ENCODE peak calls at places on chromosomes 1 and 21, in nine cellular contexts. C is Peyer's patch; H is HCT116; D is GM23248; X is foreskin keratinocyte; R is left ventricle myocardium inferior; O is right cardiac atrium; U is psoas muscle; E is CD8-positive, alpha-beta T cell. N is an unnamed sample.
A peak's percentile ranks its signal among the peaks of the same experiment; 100 is the strongest.

GRCh38 chr1:101338714-101339430 is 102.1 kb downstream of the S1PR1 start:
- DNase-seq in O (no peak), R (no peak), X (peak; percentile 15), E (no peak), H (no peak), C (no peak), D (peak; percentile 33), U (no peak), N (no peak)

GRCh38 chr21:36976882-36977651 is 10.6 kb upstream of the HLCS start:
- DNase-seq in O (no peak), R (no peak), C (peak; percentile 64), U (no peak), E (peak; percentile 28), X (no peak), H (peak; percentile 74), D (peak; percentile 84), N (no peak)

GRCh38 chr1:90616395-90616794 is 100.7 kb downstream of the BARHL2 start:
- DNase-seq in U (no peak), H (peak; percentile 18), C (no peak), E (no peak), D (peak; percentile 15), R (no peak), X (no peak), O (no peak), N (no peak)

GRCh38 chr1:89546082-89546889 is 21.7 kb downstream of the LRRC8B start:
- DNase-seq in E (no peak), C (no peak), R (no peak), U (no peak), H (no peak), D (peak; percentile 63), X (peak; percentile 21), O (no peak), N (no peak)

GRCh38 chr1:171740987-171741871 is 636 bp downstream of the VAMP4 start:
- DNase-seq in D (peak; percentile 69), O (peak; percentile 56), E (peak; percentile 41), R (peak; percentile 25), H (no peak), X (no peak), U (peak; percentile 69), C (peak; percentile 68), N (peak; percentile 34)

GRCh38 chr1:201457508-201457960 is 11.5 kb downstream of the PHLDA3 start:
- DNase-seq in D (peak; percentile 71), E (no peak), U (no peak), R (no peak), X (no peak), H (no peak), C (no peak), O (no peak), N (no peak)

GRCh38 chr1:211480941-211481545 is 10.9 kb downstream of the RD3 start:
- DNase-seq in C (no peak), X (no peak), D (no peak), R (no peak), U (no peak), O (no peak), H (no peak), E (no peak), N (no peak)

GRCh38 chr21:26365849-26366248 is 195.3 kb upstream of the APP start:
- DNase-seq in D (no peak), E (no peak), U (no peak), H (no peak), C (no peak), R (no peak), X (no peak), O (no peak), N (no peak)

GRCh38 chr21:31975491-31975890 is 102.7 kb downstream of the HUNK start:
- DNase-seq in C (no peak), E (no peak), O (no peak), X (no peak), U (no peak), H (no peak), D (no peak), R (no peak), N (no peak)

GRCh38 chr1:201954263-201955008 is 867 bp upstream of the TIMM17A start:
- DNase-seq in U (no peak), C (no peak), H (no peak), E (no peak), D (peak; percentile 3), R (no peak), X (no peak), O (peak; percentile 60), N (no peak)

GRCh38 chr1:104648269-104648691 is 898.6 kb downstream of the AMY1C start:
- DNase-seq in R (no peak), E (no peak), D (peak; percentile 12), U (no peak), H (no peak), X (no peak), O (no peak), C (no peak), N (no peak)

GRCh38 chr1:2985121-2985561 is 36.1 kb upstream of the ACTRT2 start:
- DNase-seq in X (no peak), O (peak; percentile 59), H (no peak), U (no peak), D (no peak), R (no peak), C (peak; percentile 37), E (no peak), N (peak; percentile 57)

GRCh38 chr1:114269539-114269938 is 115.9 kb upstream of the SYT6 start:
- DNase-seq in U (no peak), R (no peak), H (no peak), X (no peak), O (no peak), E (no peak), C (no peak), D (no peak), N (no peak)

GRCh38 chr1:156543066-156543465 is 29.3 kb downstream of the IQGAP3 start:
- DNase-seq in E (no peak), D (no peak), C (peak; percentile 18), U (no peak), R (no peak), X (no peak), H (no peak), O (no peak), N (no peak)

GRCh38 chr1:13749543-13750307 is 49.7 kb downstream of the PRDM2 start:
- DNase-seq in U (peak; percentile 87), X (no peak), C (peak; percentile 85), H (no peak), O (peak; percentile 82), E (peak; percentile 49), R (peak; percentile 70), D (peak; percentile 82), N (peak; percentile 37)

GRCh38 chr1:109806733-109807397 is 43.1 kb upstream of the EPS8L3 start:
- DNase-seq in H (no peak), D (no peak), O (no peak), E (no peak), R (no peak), C (peak; percentile 44), U (peak; percentile 50), X (no peak), N (no peak)

GRCh38 chr1:143652744-143653143 is 319.0 kb downstream of the FAM72C start:
- DNase-seq in X (no peak), D (no peak), H (no peak), O (no peak), C (no peak), U (no peak), E (no peak), R (no peak), N (no peak)

GRCh38 chr1:210024996-210025395 is 87.0 kb downstream of the SYT14 start:
- DNase-seq in D (no peak), H (no peak), E (no peak), O (no peak), R (no peak), C (no peak), U (no peak), X (no peak), N (no peak)

GRCh38 chr1:201816309-201816849 is 12.6 kb upstream of the IPO9 start:
- DNase-seq in R (no peak), E (no peak), C (no peak), O (no peak), U (no peak), X (no peak), H (no peak), D (no peak), N (no peak)

GRCh38 chr1:204106825-204107224 is 33.9 kb downstream of the SOX13 start:
- DNase-seq in X (no peak), H (no peak), E (no peak), R (no peak), C (no peak), D (no peak), U (no peak), O (no peak), N (no peak)
- H3K27me3 ChIP-seq in X (no peaks in the 10 kb centered on the region), H (no peaks in the 10 kb centered on the region), E (no peaks in the 10 kb centered on the region), R (no peaks in the 10 kb centered on the region), C (no peaks in the 10 kb centered on the region), D (no peaks in the 10 kb centered on the region), U (no peaks in the 10 kb centered on the region), O (no peaks in the 10 kb centered on the region), N (no peaks in the 10 kb centered on the region)

DNA sequence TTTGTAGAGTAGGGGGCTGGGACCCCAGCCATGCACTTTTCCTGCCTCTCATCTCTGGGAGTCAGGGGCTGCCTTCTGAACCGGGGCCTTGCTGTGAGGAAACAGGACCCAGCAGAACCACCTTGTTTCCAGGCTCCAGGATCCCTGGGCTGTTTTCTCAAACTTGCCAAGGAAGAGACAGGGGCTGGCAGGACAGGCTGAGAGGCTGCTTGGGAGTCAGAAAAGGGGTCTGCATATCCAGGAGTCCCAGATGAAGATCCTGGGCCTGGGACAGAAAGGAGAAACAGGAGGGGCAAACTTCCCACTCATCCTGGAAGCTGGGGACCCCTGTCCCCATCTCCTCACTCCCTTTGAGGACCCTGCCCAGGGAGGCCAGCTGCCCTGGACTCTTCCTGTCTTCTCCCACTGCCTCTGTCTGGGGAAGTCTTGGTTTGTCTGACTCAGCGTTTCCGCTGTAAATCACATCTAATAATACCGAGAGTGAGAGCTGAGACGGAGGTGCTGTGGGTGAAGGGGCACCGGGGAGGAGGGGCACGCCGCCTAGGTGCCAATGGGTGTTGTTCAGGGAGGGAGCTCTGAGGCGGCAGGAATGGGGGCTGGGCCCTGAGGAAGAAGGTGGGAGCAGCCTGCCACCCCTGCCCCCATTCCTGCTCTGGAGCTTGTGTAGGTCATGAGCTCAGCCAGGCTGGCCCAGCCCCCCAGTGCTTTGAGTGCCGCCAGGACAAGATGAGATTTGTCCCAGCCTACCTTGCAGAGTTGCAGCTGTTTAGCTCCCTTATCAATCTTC is 16.7 kb downstream of the POU3F1 start:
- DNase-seq in R (peak; percentile 51), C (peak; percentile 51), D (peak; percentile 82), X (peak; percentile 78), U (peak; percentile 72), O (no peak), H (no peak), E (peak; percentile 37), N (no peak)
- H3K27ac ChIP-seq in R (peak overlapping the region; percentile 79), C (peak overlapping the region; percentile 19), D (no peak overlapping the region), X (peak overlapping the region; percentile 97), U (peak overlapping the region; percentile 72), O (peak overlapping the region; percentile 29), H (no peak overlapping the region), E (no peak overlapping the region), N (no peak overlapping the region)

DNA sequence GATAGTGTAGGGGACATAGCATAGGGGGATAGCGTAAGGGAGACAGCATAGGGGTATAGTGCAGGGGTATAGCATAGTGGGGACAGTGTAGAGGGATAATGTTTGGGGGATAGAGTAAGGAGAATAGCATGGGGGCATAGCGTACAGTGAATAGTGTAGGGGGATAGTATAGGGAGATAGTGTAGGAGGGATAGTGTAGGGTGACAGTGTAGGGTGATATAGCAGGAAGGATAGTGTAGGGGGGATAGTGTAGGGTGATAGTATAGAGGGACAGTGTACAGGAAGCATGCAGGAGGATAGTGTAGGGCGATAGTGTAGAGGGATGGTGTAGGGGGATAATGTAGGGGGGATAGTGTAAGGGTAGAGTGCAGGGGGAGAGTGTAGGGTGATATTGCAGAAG is 11.7 kb upstream of the ARF1 start:
- DNase-seq in E (no peak), C (no peak), H (no peak), U (no peak), R (no peak), D (no peak), X (no peak), O (no peak), N (no peak)
- H3K27me3 ChIP-seq in E (no peaks in the 10 kb centered on the region), C (no peaks in the 10 kb centered on the region), H (peaks cover 6% of the 10 kb centered on the region), U (peaks cover 41% of the 10 kb centered on the region), R (peaks cover 47% of the 10 kb centered on the region), D (no peaks in the 10 kb centered on the region), X (peaks cover 14% of the 10 kb centered on the region), O (no peaks in the 10 kb centered on the region), N (peaks cover 7% of the 10 kb centered on the region)

GRCh38 chr1:167446946-167447345 is 71.4 kb downstream of the CD247 start:
- DNase-seq in C (no peak), X (no peak), D (no peak), R (no peak), O (no peak), U (no peak), H (no peak), E (no peak), N (no peak)
- H3K27ac ChIP-seq in C (peak overlapping the region; percentile 56), X (no peak overlapping the region), D (no peak overlapping the region), R (no peak overlapping the region), O (no peak overlapping the region), U (no peak overlapping the region), H (no peak overlapping the region), E (peak overlapping the region; percentile 82), N (no peak overlapping the region)

N was measured in dorsolateral prefrontal cortex.